ENCODE peak calls at places on chromosome 20, in ten cellular contexts. D is stomach, P is GM23338, V is HCT116, Y is breast epithelium, W is sigmoid colon, R is K562, L is spleen, O is transverse colon, B is H1. M is an unnamed sample. For H3K4me1, the result is how much of the 10 kb centered on the place peaks cover.

GRCh38 chr20:44633872-44634600 is 17.5 kb downstream of the ADA start:
- DNase-seq in D (peak), P (no peak), V (no peak), Y (no peak), W (no peak), R (no peak), L (no peak), O (no peak), B (no peak), M (no peak)

GRCh38 chr20:50015993-50016770 is 33.4 kb downstream of the SNAI1 start:
- DNase-seq in D (no peak), P (no peak), V (no peak), Y (no peak), W (peak), R (peak), L (no peak), O (no peak), B (no peak), M (no peak)

GRCh38 chr20:37373020-37373592 is 27.2 kb downstream of the SRC start:
- DNase-seq in D (no peak), P (no peak), V (no peak), Y (no peak), W (no peak), R (no peak), L (no peak), O (no peak), B (no peak), M (no peak)

GRCh38 chr20:5825136-5825719 is 75.0 kb downstream of the SHLD1 start:
- DNase-seq in D (no peak), P (peak), V (no peak), Y (no peak), W (no peak), R (no peak), L (no peak), O (no peak), B (no peak), M (no peak)

GRCh38 chr20:43824699-43825402 is 89.8 kb upstream of the TOX2 start:
- DNase-seq in D (no peak), P (peak), V (no peak), Y (no peak), W (peak), R (no peak), L (peak), O (no peak), B (no peak), M (no peak)

GRCh38 chr20:48772183-48772976 is 55.4 kb downstream of the PREX1 start:
- DNase-seq in D (peak), P (no peak), V (no peak), Y (no peak), W (peak), R (no peak), L (peak), O (peak), B (no peak), M (no peak)

GRCh38 chr20:33370296-33370695 is 31.0 kb downstream of the CDK5RAP1 start:
- DNase-seq in D (peak), P (no peak), V (no peak), Y (no peak), W (no peak), R (no peak), L (peak), O (peak), B (no peak), M (no peak)

GRCh38 chr20:20439602-20440001 is 71.7 kb downstream of the INSM1 start:
- DNase-seq in D (no peak), P (no peak), V (no peak), Y (no peak), W (no peak), R (no peak), L (no peak), O (no peak), B (no peak), M (no peak)

GRCh38 chr20:50111120-50111828 is 1.7 kb downstream of the UBE2V1 start:
- DNase-seq in D (no peak), P (no peak), V (no peak), Y (no peak), W (no peak), R (no peak), L (no peak), O (no peak), B (no peak), M (peak)

GRCh38 chr20:15236812-15237211 is 899.4 kb upstream of the FLRT3 start:
- DNase-seq in D (peak), P (peak), V (peak), Y (no peak), W (no peak), R (no peak), L (no peak), O (peak), B (peak), M (no peak)

GRCh38 chr20:24780648-24781047 is 168.4 kb upstream of the CST7 start:
- DNase-seq in D (no peak), P (peak), V (no peak), Y (peak), W (peak), R (no peak), L (peak), O (no peak), B (no peak), M (peak)

GRCh38 chr20:47352332-47353223 is 3.9 kb downstream of the ZMYND8 start:
- DNase-seq in D (peak), P (peak), V (no peak), Y (no peak), W (no peak), R (no peak), L (peak), O (peak), B (no peak), M (no peak)

GRCh38 chr20:50121858-50122271 is 8.9 kb upstream of the UBE2V1 start:
- DNase-seq in D (no peak), P (peak), V (no peak), Y (no peak), W (no peak), R (peak), L (no peak), O (no peak), B (no peak), M (no peak)

GRCh38 chr20:38827770-38828281 is 22.3 kb downstream of the PPP1R16B start:
- DNase-seq in D (no peak), P (no peak), V (no peak), Y (no peak), W (no peak), R (no peak), L (no peak), O (no peak), B (no peak), M (no peak)

GRCh38 chr20:21394120-21394519 is 3.2 kb downstream of the NKX2-4 start:
- DNase-seq in D (no peak), P (no peak), V (no peak), Y (no peak), W (no peak), R (no peak), L (no peak), O (no peak), B (no peak), M (no peak)

GRCh38 chr20:51446230-51446629 is 96.3 kb downstream of the NFATC2 start:
- DNase-seq in D (no peak), P (no peak), V (no peak), Y (no peak), W (no peak), R (no peak), L (peak), O (no peak), B (no peak), M (no peak)

GRCh38 chr20:18702736-18703135 is 110.8 kb upstream of the SCP2D1 start:
- DNase-seq in D (no peak), P (no peak), V (no peak), Y (no peak), W (no peak), R (no peak), L (no peak), O (no peak), B (no peak), M (no peak)

GRCh38 chr20:57911512-57912226 is 201.9 kb upstream of the PMEPA1 start:
- DNase-seq in D (no peak), P (no peak), V (no peak), Y (peak), W (no peak), R (no peak), L (no peak), O (no peak), B (no peak), M (peak)

GRCh38 chr20:15111654-15112053 is 774.2 kb upstream of the FLRT3 start:
- DNase-seq in D (no peak), P (no peak), V (no peak), Y (no peak), W (no peak), R (no peak), L (no peak), O (no peak), B (no peak), M (no peak)

GRCh38 chr20:48613926-48614325 is 213.9 kb downstream of the PREX1 start:
- DNase-seq in D (no peak), P (no peak), V (no peak), Y (peak), W (no peak), R (no peak), L (no peak), O (peak), B (no peak), M (no peak)

GRCh38 chr20:44104807-44105517 is 82.0 kb downstream of the JPH2 start:
- DNase-seq in D (no peak), P (no peak), V (no peak), Y (no peak), W (peak), R (no peak), L (no peak), O (no peak), B (no peak), M (no peak)

GRCh38 chr20:18101125-18101820 is 36.4 kb upstream of the KAT14 start:
- DNase-seq in D (no peak), P (peak), V (no peak), Y (no peak), W (no peak), R (no peak), L (no peak), O (no peak), B (peak), M (no peak)

GRCh38 chr20:25525857-25526256 is 59.5 kb downstream of the NINL start:
- DNase-seq in D (no peak), P (no peak), V (no peak), Y (no peak), W (no peak), R (no peak), L (no peak), O (no peak), B (no peak), M (no peak)

GRCh38 chr20:20856306-20856705 is 143.9 kb upstream of the RALGAPA2 start:
- DNase-seq in D (no peak), P (no peak), V (no peak), Y (no peak), W (no peak), R (no peak), L (no peak), O (no peak), B (no peak), M (no peak)

GRCh38 chr20:9220874-9221547 is 152.1 kb downstream of the PLCB4 start:
- DNase-seq in D (no peak), P (peak), V (no peak), Y (no peak), W (no peak), R (no peak), L (no peak), O (no peak), B (no peak), M (no peak)

GRCh38 chr20:61680096-61680495 is 385.6 kb downstream of the TAF4 start:
- DNase-seq in D (no peak), P (no peak), V (no peak), Y (no peak), W (no peak), R (no peak), L (no peak), O (no peak), B (no peak), M (no peak)

GRCh38 chr20:21393142-21393541 is 4.2 kb downstream of the NKX2-4 start:
- DNase-seq in D (no peak), P (no peak), V (no peak), Y (no peak), W (no peak), R (no peak), L (no peak), O (no peak), B (no peak), M (no peak)

GRCh38 chr20:64110411-64111068 is 3.2 kb upstream of the NPBWR2 start:
- DNase-seq in D (peak), P (peak), V (no peak), Y (peak), W (peak), R (no peak), L (peak), O (peak), B (no peak), M (peak)

GRCh38 chr20:49668181-49668877 is 45.3 kb downstream of the B4GALT5 start:
- DNase-seq in D (peak), P (no peak), V (no peak), Y (no peak), W (no peak), R (peak), L (peak), O (peak), B (no peak), M (no peak)

GRCh38 chr20:42688576-42688975 is 501.1 kb downstream of the PTPRT start:
- DNase-seq in D (no peak), P (no peak), V (no peak), Y (no peak), W (no peak), R (no peak), L (no peak), O (no peak), B (no peak), M (no peak)

GRCh38 chr20:2558581-2559301 is 22.4 kb downstream of the TMC2 start:
- DNase-seq in D (no peak), P (peak), V (no peak), Y (no peak), W (no peak), R (no peak), L (no peak), O (no peak), B (no peak), M (no peak)

GRCh38 chr20:54199721-54200176 is 8.1 kb upstream of the PFDN4 start:
- DNase-seq in D (peak), P (peak), V (peak), Y (peak), W (peak), R (peak), L (peak), O (peak), B (peak), M (peak)

GRCh38 chr20:18637296-18637695 is 49.4 kb downstream of the DTD1 start:
- DNase-seq in D (no peak), P (no peak), V (no peak), Y (no peak), W (no peak), R (no peak), L (no peak), O (no peak), B (no peak), M (no peak)

GRCh38 chr20:24692429-24693190 is 223.2 kb downstream of the SYNDIG1 start:
- DNase-seq in D (peak), P (no peak), V (no peak), Y (no peak), W (peak), R (no peak), L (peak), O (no peak), B (no peak), M (peak)

GRCh38 chr20:38798266-38798665 is 7.2 kb upstream of the PPP1R16B start:
- DNase-seq in D (no peak), P (no peak), V (no peak), Y (no peak), W (no peak), R (no peak), L (no peak), O (no peak), B (no peak), M (no peak)

GRCh38 chr20:34018166-34018565 is 24.5 kb downstream of the RALY start:
- DNase-seq in D (no peak), P (no peak), V (no peak), Y (no peak), W (no peak), R (no peak), L (no peak), O (no peak), B (no peak), M (no peak)

GRCh38 chr20:38997622-38998021 is 35.5 kb downstream of the DHX35 start:
- DNase-seq in D (no peak), P (peak), V (no peak), Y (no peak), W (no peak), R (peak), L (no peak), O (no peak), B (no peak), M (no peak)

GRCh38 chr20:26276811-26277210 is 580.2 kb upstream of the ZNF337 start:
- DNase-seq in D (no peak), P (peak), V (no peak), Y (no peak), W (peak), R (no peak), L (no peak), O (no peak), B (no peak), M (no peak)

GRCh38 chr20:32366380-32366779 is 8.2 kb downstream of the ASXL1 start:
- DNase-seq in D (no peak), P (no peak), V (no peak), Y (no peak), W (no peak), R (no peak), L (no peak), O (no peak), B (no peak), M (no peak)

GRCh38 chr20:32363492-32363891 is 5.4 kb downstream of the ASXL1 start:
- DNase-seq in D (no peak), P (no peak), V (no peak), Y (no peak), W (no peak), R (no peak), L (no peak), O (no peak), B (no peak), M (no peak)

GRCh38 chr20:32362924-32363364 is 4.8 kb downstream of the ASXL1 start:
- DNase-seq in D (no peak), P (no peak), V (no peak), Y (no peak), W (no peak), R (no peak), L (no peak), O (no peak), B (no peak), M (no peak)

GRCh38 chr20:32365560-32365959 is 7.4 kb downstream of the ASXL1 start:
- DNase-seq in D (no peak), P (no peak), V (no peak), Y (no peak), W (no peak), R (no peak), L (no peak), O (no peak), B (no peak), M (no peak)

GRCh38 chr20:32364554-32365208 is 6.5 kb downstream of the ASXL1 start:
- DNase-seq in D (no peak), P (no peak), V (no peak), Y (no peak), W (no peak), R (no peak), L (no peak), O (no peak), B (no peak), M (no peak)
- TF ChIP-seq POLR2AphosphoS5 in D (no peak), P (no peak), V (no peak), Y (no peak), W (no peak), R (no peak), L (no peak), O (no peak), B (no peak), M (no peak)

GRCh38 chr20:59006864-59007757 is at the start of gene CTSZ:
- DNase-seq in D (peak), P (peak), V (no peak), Y (peak), W (peak), R (peak), L (peak), O (peak), B (no peak), M (no peak)
- H3K4me1 ChIP-seq in D (half or more), P (under half), V (under half), Y (under half), W (under half), R (half or more), L (half or more), O (under half), B (under half), M (half or more)

GRCh38 chr20:31738729-31739549 is at the start of gene TPX2:
- DNase-seq in D (peak), P (peak), V (peak), Y (peak), W (peak), R (peak), L (peak), O (peak), B (peak), M (peak)
- TF ChIP-seq POLR2AphosphoS5 in D (peak), P (peak), V (peak), Y (peak), W (peak), R (peak), L (peak), O (peak), B (peak), M (no peak)

GRCh38 chr20:4162766-4163165 is 147.4 kb upstream of the RNF24 start:
- DNase-seq in D (no peak), P (no peak), V (no peak), Y (no peak), W (no peak), R (no peak), L (peak), O (no peak), B (no peak), M (no peak)

GRCh38 chr20:4159765-4160490 is 144.6 kb upstream of the RNF24 start:
- DNase-seq in D (no peak), P (no peak), V (no peak), Y (no peak), W (no peak), R (no peak), L (peak), O (no peak), B (no peak), M (no peak)

GRCh38 chr20:4160761-4161305 is 145.5 kb upstream of the RNF24 start:
- DNase-seq in D (no peak), P (peak), V (no peak), Y (no peak), W (peak), R (no peak), L (peak), O (peak), B (no peak), M (no peak)

GRCh38 chr20:4164246-4164645 is 148.9 kb upstream of the RNF24 start:
- DNase-seq in D (no peak), P (no peak), V (no peak), Y (no peak), W (no peak), R (no peak), L (peak), O (no peak), B (no peak), M (no peak)

GRCh38 chr20:4161447-4162251 is 146.3 kb upstream of the RNF24 start:
- DNase-seq in D (peak), P (peak), V (no peak), Y (peak), W (no peak), R (no peak), L (peak), O (peak), B (no peak), M (no peak)
- H3K4me1 ChIP-seq in D (under half), P (under half), V (under half), Y (under half), W (under half), R (under half), L (under half), O (under half), B (under half), M (under half)

GRCh38 chr20:35702824-35703695 is 3.9 kb downstream of the ROMO1 start:
- DNase-seq in D (no peak), P (no peak), V (no peak), Y (no peak), W (no peak), R (no peak), L (no peak), O (no peak), B (no peak), M (no peak)
- TF ChIP-seq POLR2AphosphoS5 in D (no peak), P (no peak), V (no peak), Y (no peak), W (no peak), R (peak), L (peak), O (no peak), B (peak), M (no peak)

M was measured in suprapubic skin.